ENCODE peak calls at places on chromosomes 13 and 19, in five cellular contexts. Y is A172; H is activated CD8-positive, alpha-beta memory T cell treated with anti-CD3 and anti-CD28 coated beads for 48 hours; O is SW480; P is frontal cortex. E is an unnamed sample.
A peak's percentile ranks its signal among the peaks of the same experiment; 100 is the strongest.

GRCh38 chr13:27372896-27373295 is 51.5 kb upstream of the GTF3A start:
- DNase-seq in Y (no peak), H (no peak), O (no peak), P (no peak), E (no peak)

GRCh38 chr13:49587311-49587847 is 2.0 kb upstream of the RCBTB1 start:
- DNase-seq in Y (peak; percentile 13), H (no peak), O (no peak), P (no peak), E (no peak)

GRCh38 chr13:21043898-21044297 is 17.5 kb downstream of the LATS2 start:
- DNase-seq in Y (no peak), H (no peak), O (no peak), P (no peak), E (no peak)

GRCh38 chr19:44280916-44281315 is 21.2 kb downstream of the ZNF233 start:
- DNase-seq in Y (no peak), H (no peak), O (no peak), P (no peak), E (no peak)

GRCh38 chr13:50598338-50598737 is 245.2 kb downstream of the DLEU7 start:
- DNase-seq in Y (no peak), H (no peak), O (no peak), P (no peak), E (peak; percentile 16)

GRCh38 chr19:47020132-47020805 is 632 bp downstream of the NPAS1 start:
- DNase-seq in Y (no peak), H (no peak), O (no peak), P (no peak), E (no peak)

GRCh38 chr13:23381877-23382276 is 51.6 kb downstream of the SACS start:
- DNase-seq in Y (no peak), H (no peak), O (no peak), P (no peak), E (no peak)

GRCh38 chr13:85519363-85519762 is 279.9 kb downstream of the SLITRK6 start:
- DNase-seq in Y (no peak), H (no peak), O (no peak), P (no peak), E (no peak)

GRCh38 chr19:50461066-50461875 is 15.0 kb upstream of the EMC10 start:
- DNase-seq in Y (peak; percentile 73), H (peak; percentile 43), O (peak; percentile 83), P (peak; percentile 84), E (no peak)

GRCh38 chr13:43835701-43836100 is 43.8 kb downstream of the CCDC122 start:
- DNase-seq in Y (peak; percentile 28), H (no peak), O (peak; percentile 8), P (no peak), E (no peak)

GRCh38 chr13:80214050-80214449 is 126.9 kb downstream of the SPRY2 start:
- DNase-seq in Y (no peak), H (no peak), O (no peak), P (no peak), E (no peak)

GRCh38 chr19:29547361-29547960 is 21.7 kb downstream of the VSTM2B start:
- DNase-seq in Y (no peak), H (no peak), O (no peak), P (no peak), E (no peak)

GRCh38 chr13:18995259-18995873 is 186.3 kb downstream of the TUBA3C start:
- DNase-seq in Y (no peak), H (no peak), O (no peak), P (no peak), E (no peak)

GRCh38 chr13:101397742-101398141 is 18.6 kb downstream of the NALCN start:
- DNase-seq in Y (peak; percentile 84), H (no peak), O (no peak), P (no peak), E (peak; percentile 48)

GRCh38 chr13:20566424-20566916 is 487 bp upstream of the IFT88 start:
- DNase-seq in Y (peak; percentile 70), H (no peak), O (peak; percentile 94), P (no peak), E (peak; percentile 43)

GRCh38 chr13:36001561-36001960 is 129.6 kb downstream of the DCLK1 start:
- DNase-seq in Y (no peak), H (no peak), O (no peak), P (no peak), E (no peak)

E was measured in kidney epithelial cell.